ENCODE peak calls at places on chromosome 4, in seven cellular contexts. L is neuronal stem cell, I is endothelial cell of umbilical vein, N is GM23248, U is fibroblast of lung, D is SK-N-SH, A is H9. C is an unnamed sample. For H3K9me3, the result is how much of the 10 kb centered on the place peaks cover.

GRCh38 chr4:56783986-56784385 is 37.5 kb downstream of the SPINK2 start:
- DNase-seq in L (no peak), I (no peak), N (no peak), U (no peak), D (no peak), A (no peak), C (no peak)

GRCh38 chr4:18571252-18571885 is 549.8 kb upstream of the LCORL start:
- DNase-seq in L (no peak), I (peak), N (no peak), U (no peak), D (no peak), A (no peak), C (no peak)

GRCh38 chr4:169314906-169315305 is 44.1 kb upstream of the SH3RF1 start:
- DNase-seq in L (no peak), I (peak), N (peak), U (peak), D (peak), A (no peak), C (peak)

GRCh38 chr4:40299704-40300336 is 35.3 kb upstream of the CHRNA9 start:
- DNase-seq in L (no peak), I (no peak), N (peak), U (no peak), D (no peak), A (no peak), C (peak)

GRCh38 chr4:34417160-34417559 is 1827.2 kb downstream of the ARAP2 start:
- DNase-seq in L (no peak), I (no peak), N (peak), U (peak), D (no peak), A (no peak), C (peak)

GRCh38 chr4:8586671-8587468 is 5.7 kb upstream of the CPZ start:
- DNase-seq in L (no peak), I (no peak), N (no peak), U (no peak), D (no peak), A (no peak), C (no peak)

GRCh38 chr4:173577963-173578362 is 47.9 kb upstream of the HAND2 start:
- DNase-seq in L (no peak), I (no peak), N (no peak), U (no peak), D (no peak), A (no peak), C (no peak)

GRCh38 chr4:147103403-147103946 is 157.8 kb upstream of the TTC29 start:
- DNase-seq in L (no peak), I (peak), N (peak), U (peak), D (no peak), A (no peak), C (peak)

GRCh38 chr4:109735566-109736454 is 5.9 kb upstream of the PLA2G12A start:
- DNase-seq in L (no peak), I (no peak), N (no peak), U (no peak), D (no peak), A (no peak), C (no peak)

GRCh38 chr4:55087930-55088293 is 37.5 kb downstream of the KDR start:
- DNase-seq in L (no peak), I (no peak), N (no peak), U (no peak), D (no peak), A (no peak), C (no peak)

GRCh38 chr4:74474345-74475099 is 29.6 kb downstream of the AREG start:
- DNase-seq in L (no peak), I (peak), N (peak), U (no peak), D (no peak), A (no peak), C (peak)

GRCh38 chr4:18105023-18106011 is 83.8 kb upstream of the LCORL start:
- DNase-seq in L (no peak), I (peak), N (no peak), U (peak), D (no peak), A (no peak), C (no peak)

GRCh38 chr4:40583850-40584439 is 45.7 kb downstream of the RBM47 start:
- DNase-seq in L (no peak), I (no peak), N (no peak), U (no peak), D (no peak), A (no peak), C (no peak)

GRCh38 chr4:6749340-6750171 is 33.0 kb upstream of the KIAA0232 start:
- DNase-seq in L (no peak), I (peak), N (peak), U (peak), D (peak), A (no peak), C (peak)

GRCh38 chr4:14743601-14744000 is 258.7 kb upstream of the CPEB2 start:
- DNase-seq in L (no peak), I (no peak), N (no peak), U (no peak), D (no peak), A (no peak), C (no peak)

GRCh38 chr4:86132459-86132858 is 227.4 kb downstream of the MAPK10 start:
- DNase-seq in L (no peak), I (no peak), N (no peak), U (no peak), D (no peak), A (no peak), C (no peak)

GRCh38 chr4:87746001-87746400 is 53.4 kb upstream of the IBSP start:
- DNase-seq in L (no peak), I (no peak), N (no peak), U (no peak), D (no peak), A (no peak), C (no peak)

GRCh38 chr4:154489558-154490260 is 1.9 kb downstream of the DCHS2 start:
- DNase-seq in L (no peak), I (no peak), N (no peak), U (no peak), D (peak), A (no peak), C (no peak)

GRCh38 chr4:87363552-87363951 is 27.4 kb downstream of the HSD17B11 start:
- DNase-seq in L (no peak), I (no peak), N (no peak), U (peak), D (no peak), A (no peak), C (peak)

GRCh38 chr4:142021181-142021580 is 384.8 kb downstream of the IL15 start:
- DNase-seq in L (no peak), I (no peak), N (no peak), U (no peak), D (no peak), A (no peak), C (no peak)

GRCh38 chr4:176259330-176260090 is 9.5 kb downstream of the ASB5 start:
- DNase-seq in L (no peak), I (no peak), N (peak), U (peak), D (no peak), A (no peak), C (peak)

GRCh38 chr4:94127707-94128328 is 79.8 kb upstream of the SMARCAD1 start:
- DNase-seq in L (peak), I (peak), N (peak), U (peak), D (peak), A (no peak), C (peak)

GRCh38 chr4:134219043-134219442 is 17.5 kb upstream of the PABPC4L start:
- DNase-seq in L (no peak), I (no peak), N (no peak), U (no peak), D (no peak), A (no peak), C (no peak)
- H3K4me2 ChIP-seq in L (no peak), I (no peak), N (no peak), U (no peak), D (no peak), A (no peak), C (no peak)

GRCh38 chr4:140308366-140309123 is 64.9 kb upstream of the SCOC start:
- DNase-seq in L (no peak), I (no peak), N (peak), U (peak), D (no peak), A (no peak), C (peak)

GRCh38 chr4:140315032-140315826 is 58.2 kb upstream of the SCOC start:
- DNase-seq in L (no peak), I (no peak), N (peak), U (no peak), D (no peak), A (no peak), C (no peak)

GRCh38 chr4:140309124-140309870 is 64.1 kb upstream of the SCOC start:
- DNase-seq in L (no peak), I (no peak), N (peak), U (peak), D (no peak), A (peak), C (peak)

GRCh38 chr4:140315970-140316369 is 57.5 kb upstream of the SCOC start:
- DNase-seq in L (no peak), I (no peak), N (no peak), U (no peak), D (no peak), A (peak), C (no peak)

DNA sequence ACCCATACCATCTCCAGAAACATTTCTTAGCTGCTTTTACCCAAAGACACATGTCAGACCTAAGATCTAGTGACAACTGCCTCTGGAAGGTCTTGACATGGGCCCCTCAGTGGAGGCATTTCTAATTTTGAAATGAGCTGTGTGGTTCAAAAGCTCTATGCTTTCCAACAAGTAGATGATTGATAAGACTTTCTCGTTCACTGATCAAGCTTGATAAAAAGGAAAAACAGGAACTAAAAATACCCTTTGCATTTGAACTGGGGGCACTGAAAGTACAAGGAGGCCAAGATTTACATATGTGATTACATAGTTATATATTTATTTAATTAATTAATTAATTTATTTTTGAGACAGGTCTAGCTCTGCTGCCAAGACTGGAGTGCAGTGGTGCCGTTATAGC is 61.3 kb upstream of the SCOC start:
- DNase-seq in L (no peak), I (no peak), N (no peak), U (no peak), D (no peak), A (no peak), C (no peak)
- H3K9me3 ChIP-seq in L (under half), I (under half), N (under half), U (under half), D (under half), A (under half), C (under half)

DNA sequence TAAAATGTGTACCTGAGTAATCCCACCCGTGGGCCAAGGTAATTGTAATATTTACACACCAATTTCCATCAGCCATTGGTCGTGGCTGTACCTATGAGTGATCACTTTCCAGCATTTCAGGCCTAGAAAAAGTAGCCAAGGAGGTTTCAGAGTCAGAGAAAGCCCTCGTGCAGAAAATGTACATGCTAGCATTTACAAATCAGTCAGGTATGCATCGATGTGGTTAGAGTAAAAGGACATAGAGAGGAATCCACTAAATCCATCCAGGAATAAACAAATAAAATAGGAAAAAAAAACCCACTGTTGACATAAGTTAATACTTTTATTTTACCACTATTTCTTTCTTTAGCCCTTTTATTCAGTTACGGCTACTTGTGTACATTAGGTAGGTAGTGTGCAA is 256.8 kb downstream of the TRIML1 start:
- DNase-seq in L (no peak), I (no peak), N (no peak), U (no peak), D (no peak), A (no peak), C (no peak)
- H3K4me2 ChIP-seq in L (no peak), I (no peak), N (no peak), U (no peak), D (no peak), A (no peak), C (no peak)

DNA sequence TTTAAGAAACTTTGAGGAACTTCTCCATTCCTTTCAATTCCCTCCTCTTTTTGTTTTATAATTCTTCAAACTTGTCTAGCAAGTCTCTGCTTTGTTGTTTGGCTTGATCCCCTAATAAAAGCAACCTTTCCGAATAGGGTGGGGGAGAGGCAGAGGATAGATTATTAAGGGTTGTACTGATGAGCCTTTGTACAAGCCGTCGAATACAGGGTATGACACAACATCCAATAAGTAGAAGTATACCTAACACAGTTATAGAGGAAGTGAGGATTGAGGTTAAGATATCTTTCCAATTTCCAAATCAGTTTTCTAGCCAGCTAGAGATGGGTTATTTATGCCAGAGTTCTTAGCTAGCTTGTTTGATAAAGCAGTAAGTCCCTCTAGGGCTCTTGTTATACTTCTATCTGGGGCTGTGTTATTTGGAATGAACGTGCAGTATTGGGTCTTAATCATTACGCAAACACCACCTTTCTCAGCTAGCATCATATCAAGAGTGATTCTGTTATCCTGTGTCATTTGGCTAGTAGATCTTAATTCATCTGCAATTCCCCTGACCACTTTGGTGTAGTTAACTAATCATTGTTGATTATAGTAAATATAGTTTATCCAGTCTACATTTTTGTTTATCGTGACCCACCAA is 18.5 kb downstream of the METAP1 start:
- DNase-seq in L (no peak), I (no peak), N (no peak), U (no peak), D (no peak), A (no peak), C (no peak)
- H3K9me3 ChIP-seq in L (half or more), I (under half), N (under half), U (under half), D (under half), A (under half), C (under half)

GRCh38 chr4:68869274-68869773 is 53.5 kb downstream of the UGT2B10 start:
- DNase-seq in L (no peak), I (no peak), N (no peak), U (no peak), D (no peak), A (no peak), C (no peak)
- H3K4me2 ChIP-seq in L (no peak), I (no peak), N (no peak), U (no peak), D (no peak), A (no peak), C (no peak)

DNA sequence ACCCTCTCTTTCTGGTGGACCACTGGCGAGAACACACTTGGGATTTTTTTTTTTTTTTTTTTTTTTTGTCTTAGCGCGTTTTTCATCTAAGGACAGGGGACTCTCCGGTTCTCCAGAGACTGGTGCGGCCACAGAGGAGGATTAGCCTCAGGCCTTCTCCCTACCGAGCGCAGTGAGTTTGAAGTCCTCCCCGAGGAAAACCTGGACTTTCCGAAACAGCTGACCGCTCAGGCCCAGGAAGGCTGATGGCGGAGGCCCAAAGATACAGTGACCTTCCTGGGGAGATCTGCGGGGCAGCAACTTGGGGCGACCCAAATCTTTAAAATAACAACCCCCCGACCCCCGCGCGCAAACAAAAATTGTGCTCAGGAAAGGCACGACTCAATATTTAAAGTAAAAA is 9.2 kb downstream of the NKX3-2 start:
- DNase-seq in L (no peak), I (no peak), N (no peak), U (no peak), D (peak), A (no peak), C (no peak)
- H3K9me3 ChIP-seq in L (under half), I (under half), N (under half), U (under half), D (under half), A (under half), C (under half)

GRCh38 chr4:159284733-159285132 is 181.9 kb downstream of the RAPGEF2 start:
- DNase-seq in L (no peak), I (no peak), N (no peak), U (no peak), D (no peak), A (no peak), C (no peak)
- H3K4me2 ChIP-seq in L (no peak), I (no peak), N (no peak), U (no peak), D (no peak), A (no peak), C (no peak)

DNA sequence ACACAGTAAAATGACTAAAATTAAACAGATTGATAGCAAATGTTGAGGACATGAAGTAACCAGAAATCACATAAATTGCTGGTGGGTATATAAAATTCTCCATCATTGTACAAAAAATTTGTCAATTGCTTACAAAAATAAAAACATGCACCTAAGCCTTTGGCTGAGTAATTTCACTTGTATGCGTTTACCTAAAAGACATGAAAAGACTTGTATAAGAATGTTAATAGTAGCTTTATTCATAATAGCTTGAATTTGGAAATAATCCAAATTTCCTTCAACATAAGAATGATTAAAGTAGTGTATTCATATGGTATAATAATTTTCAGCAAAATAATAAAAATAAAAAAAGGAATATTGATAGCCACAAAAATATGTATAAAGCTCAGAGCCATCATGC is 37.7 kb downstream of the PDHA2 start:
- DNase-seq in L (no peak), I (no peak), N (no peak), U (no peak), D (no peak), A (no peak), C (peak)
- H3K9me3 ChIP-seq in L (under half), I (under half), N (under half), U (under half), D (under half), A (under half), C (under half)

DNA sequence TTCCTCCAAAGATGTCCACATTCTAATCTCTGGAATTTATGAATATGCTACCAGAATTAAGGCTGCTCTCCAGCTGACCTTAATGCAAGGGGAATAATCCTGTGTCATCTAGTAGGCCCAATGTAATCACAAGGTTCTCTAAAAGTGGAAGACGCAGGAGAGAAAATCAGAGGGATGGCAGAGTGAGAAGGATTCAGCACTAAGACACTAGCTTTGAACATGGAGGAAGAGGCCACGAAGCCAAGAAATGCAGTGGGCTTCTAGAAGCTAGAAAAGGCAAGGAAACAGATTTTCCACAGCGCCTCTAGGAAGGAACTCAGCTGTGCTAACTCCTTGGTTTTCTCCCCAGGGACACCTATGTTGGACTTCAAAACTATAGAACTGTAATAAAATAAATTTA is 240.7 kb upstream of the TRAM1L1 start:
- DNase-seq in L (no peak), I (no peak), N (no peak), U (no peak), D (no peak), A (no peak), C (peak)
- H3K4me2 ChIP-seq in L (no peak), I (no peak), N (no peak), U (no peak), D (no peak), A (no peak), C (peak)

C was measured in mammary epithelial cell.